ENCODE peak calls at places on chromosomes 6 and 20, in six cellular contexts. One of them, this sample, is unnamed.

GRCh38 chr6:96878101-96878500 is 19.6 kb downstream of the NDUFAF4 start:
- DNase-seq in endodermal cell: no peak
- DNase-seq in heart left ventricle: no peak
- DNase-seq in dorsolateral prefrontal cortex: no peak
- DNase-seq in astrocyte of the spinal cord: no peak
- DNase-seq in GM12865: no peak
- DNase-seq in this sample: no peak

GRCh38 chr20:43994486-43995100 is 79.9 kb downstream of the TOX2 start:
- DNase-seq in endodermal cell: no peak
- DNase-seq in heart left ventricle: no peak
- DNase-seq in dorsolateral prefrontal cortex: no peak
- DNase-seq in astrocyte of the spinal cord: peak
- DNase-seq in GM12865: no peak
- DNase-seq in this sample: no peak

GRCh38 chr6:41021832-41022231 is 17.2 kb downstream of the UNC5CL start:
- DNase-seq in endodermal cell: peak
- DNase-seq in heart left ventricle: no peak
- DNase-seq in dorsolateral prefrontal cortex: peak
- DNase-seq in astrocyte of the spinal cord: peak
- DNase-seq in GM12865: no peak
- DNase-seq in this sample: no peak

GRCh38 chr6:169664227-169664626 is 37.6 kb downstream of the WDR27 start:
- DNase-seq in endodermal cell: no peak
- DNase-seq in heart left ventricle: no peak
- DNase-seq in dorsolateral prefrontal cortex: no peak
- DNase-seq in astrocyte of the spinal cord: no peak
- DNase-seq in GM12865: no peak
- DNase-seq in this sample: no peak

GRCh38 chr20:6142348-6142993 is 19.6 kb upstream of the FERMT1 start:
- DNase-seq in endodermal cell: peak
- DNase-seq in heart left ventricle: no peak
- DNase-seq in dorsolateral prefrontal cortex: no peak
- DNase-seq in astrocyte of the spinal cord: peak
- DNase-seq in GM12865: peak
- DNase-seq in this sample: peak

GRCh38 chr6:152720964-152721363 is 23.3 kb downstream of the MYCT1 start:
- DNase-seq in endodermal cell: no peak
- DNase-seq in heart left ventricle: no peak
- DNase-seq in dorsolateral prefrontal cortex: no peak
- DNase-seq in astrocyte of the spinal cord: peak
- DNase-seq in GM12865: peak
- DNase-seq in this sample: no peak

GRCh38 chr6:163688971-163689370 is 274.5 kb downstream of the QKI start:
- DNase-seq in endodermal cell: no peak
- DNase-seq in heart left ventricle: no peak
- DNase-seq in dorsolateral prefrontal cortex: no peak
- DNase-seq in astrocyte of the spinal cord: peak
- DNase-seq in GM12865: no peak
- DNase-seq in this sample: no peak

GRCh38 chr20:14445310-14445709 is 107.9 kb upstream of the FLRT3 start:
- DNase-seq in endodermal cell: no peak
- DNase-seq in heart left ventricle: no peak
- DNase-seq in dorsolateral prefrontal cortex: no peak
- DNase-seq in astrocyte of the spinal cord: peak
- DNase-seq in GM12865: no peak
- DNase-seq in this sample: no peak

GRCh38 chr6:43728586-43728985 is 41.0 kb upstream of the MRPS18A start:
- DNase-seq in endodermal cell: peak
- DNase-seq in heart left ventricle: no peak
- DNase-seq in dorsolateral prefrontal cortex: no peak
- DNase-seq in astrocyte of the spinal cord: no peak
- DNase-seq in GM12865: no peak
- DNase-seq in this sample: no peak

GRCh38 chr20:23998392-23998791 is 9.8 kb upstream of the GGTLC1 start:
- DNase-seq in endodermal cell: no peak
- DNase-seq in heart left ventricle: no peak
- DNase-seq in dorsolateral prefrontal cortex: no peak
- DNase-seq in astrocyte of the spinal cord: no peak
- DNase-seq in GM12865: no peak
- DNase-seq in this sample: no peak

GRCh38 chr20:7500362-7500761 is 439.9 kb downstream of the HAO1 start:
- DNase-seq in endodermal cell: no peak
- DNase-seq in heart left ventricle: no peak
- DNase-seq in dorsolateral prefrontal cortex: no peak
- DNase-seq in astrocyte of the spinal cord: no peak
- DNase-seq in GM12865: no peak
- DNase-seq in this sample: no peak

GRCh38 chr6:118283759-118284158 is 264.3 kb upstream of the PLN start:
- DNase-seq in endodermal cell: peak
- DNase-seq in heart left ventricle: peak
- DNase-seq in dorsolateral prefrontal cortex: no peak
- DNase-seq in astrocyte of the spinal cord: peak
- DNase-seq in GM12865: peak
- DNase-seq in this sample: peak

GRCh38 chr20:2865630-2866029 is 7.7 kb upstream of the PTPRA start:
- DNase-seq in endodermal cell: peak
- DNase-seq in heart left ventricle: no peak
- DNase-seq in dorsolateral prefrontal cortex: no peak
- DNase-seq in astrocyte of the spinal cord: no peak
- DNase-seq in GM12865: no peak
- DNase-seq in this sample: no peak
- TF ChIP-seq CTCF in endodermal cell: peak
- TF ChIP-seq CTCF in heart left ventricle: no peak
- TF ChIP-seq CTCF in dorsolateral prefrontal cortex: no peak
- TF ChIP-seq CTCF in astrocyte of the spinal cord: peak
- TF ChIP-seq CTCF in GM12865: no peak
- TF ChIP-seq CTCF in this sample: no peak

GRCh38 chr6:142746524-142746923 is 198.5 kb downstream of the HIVEP2 start:
- DNase-seq in endodermal cell: peak
- DNase-seq in heart left ventricle: no peak
- DNase-seq in dorsolateral prefrontal cortex: no peak
- DNase-seq in astrocyte of the spinal cord: peak
- DNase-seq in GM12865: peak
- DNase-seq in this sample: peak
- TF ChIP-seq CTCF in endodermal cell: peak
- TF ChIP-seq CTCF in heart left ventricle: peak
- TF ChIP-seq CTCF in dorsolateral prefrontal cortex: peak
- TF ChIP-seq CTCF in astrocyte of the spinal cord: peak
- TF ChIP-seq CTCF in GM12865: peak
- TF ChIP-seq CTCF in this sample: peak

GRCh38 chr20:32510601-32511357 is 74.4 kb downstream of the NOL4L start:
- DNase-seq in endodermal cell: peak
- DNase-seq in heart left ventricle: no peak
- DNase-seq in dorsolateral prefrontal cortex: no peak
- DNase-seq in astrocyte of the spinal cord: no peak
- DNase-seq in GM12865: no peak
- DNase-seq in this sample: peak

GRCh38 chr20:32510120-32510600 is 75.0 kb downstream of the NOL4L start:
- DNase-seq in endodermal cell: peak
- DNase-seq in heart left ventricle: no peak
- DNase-seq in dorsolateral prefrontal cortex: no peak
- DNase-seq in astrocyte of the spinal cord: no peak
- DNase-seq in GM12865: no peak
- DNase-seq in this sample: peak

GRCh38 chr20:32508775-32509119 is 76.4 kb downstream of the NOL4L start:
- DNase-seq in endodermal cell: peak
- DNase-seq in heart left ventricle: no peak
- DNase-seq in dorsolateral prefrontal cortex: no peak
- DNase-seq in astrocyte of the spinal cord: no peak
- DNase-seq in GM12865: no peak
- DNase-seq in this sample: no peak

GRCh38 chr20:32507998-32508774 is 76.9 kb downstream of the NOL4L start:
- DNase-seq in endodermal cell: peak
- DNase-seq in heart left ventricle: no peak
- DNase-seq in dorsolateral prefrontal cortex: no peak
- DNase-seq in astrocyte of the spinal cord: no peak
- DNase-seq in GM12865: no peak
- DNase-seq in this sample: no peak

DNA sequence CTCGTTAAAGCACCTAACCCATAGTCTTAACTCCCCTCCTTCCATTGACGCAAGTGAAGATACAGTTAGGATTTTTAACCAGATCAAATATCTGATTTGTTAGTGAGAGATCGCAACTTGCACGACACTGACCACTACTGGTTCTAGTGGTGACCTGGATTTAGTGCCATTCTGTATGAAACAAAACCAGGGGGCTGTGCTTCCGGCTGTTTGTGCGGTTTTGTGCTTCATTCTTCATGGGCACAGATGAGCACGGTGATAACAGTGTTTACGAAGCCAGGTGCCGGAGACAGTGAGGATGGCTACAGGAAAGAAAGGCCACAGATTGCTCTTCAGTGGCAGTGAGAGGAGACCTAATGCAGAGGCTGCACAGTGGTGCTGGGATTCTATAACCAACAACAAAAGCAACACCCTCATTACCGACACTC is 75.5 kb downstream of the NOL4L start:
- DNase-seq in endodermal cell: peak
- DNase-seq in heart left ventricle: no peak
- DNase-seq in dorsolateral prefrontal cortex: no peak
- DNase-seq in astrocyte of the spinal cord: no peak
- DNase-seq in GM12865: no peak
- DNase-seq in this sample: no peak
- TF ChIP-seq CTCF in endodermal cell: peak
- TF ChIP-seq CTCF in heart left ventricle: no peak
- TF ChIP-seq CTCF in dorsolateral prefrontal cortex: no peak
- TF ChIP-seq CTCF in astrocyte of the spinal cord: peak
- TF ChIP-seq CTCF in GM12865: no peak
- TF ChIP-seq CTCF in this sample: peak

GRCh38 chr6:12890171-12890790 is 173.7 kb downstream of the PHACTR1 start:
- DNase-seq in endodermal cell: peak
- DNase-seq in heart left ventricle: no peak
- DNase-seq in dorsolateral prefrontal cortex: no peak
- DNase-seq in astrocyte of the spinal cord: no peak
- DNase-seq in GM12865: peak
- DNase-seq in this sample: no peak
- TF ChIP-seq CTCF in endodermal cell: peak
- TF ChIP-seq CTCF in heart left ventricle: peak
- TF ChIP-seq CTCF in dorsolateral prefrontal cortex: no peak
- TF ChIP-seq CTCF in astrocyte of the spinal cord: peak
- TF ChIP-seq CTCF in GM12865: peak
- TF ChIP-seq CTCF in this sample: peak

DNA sequence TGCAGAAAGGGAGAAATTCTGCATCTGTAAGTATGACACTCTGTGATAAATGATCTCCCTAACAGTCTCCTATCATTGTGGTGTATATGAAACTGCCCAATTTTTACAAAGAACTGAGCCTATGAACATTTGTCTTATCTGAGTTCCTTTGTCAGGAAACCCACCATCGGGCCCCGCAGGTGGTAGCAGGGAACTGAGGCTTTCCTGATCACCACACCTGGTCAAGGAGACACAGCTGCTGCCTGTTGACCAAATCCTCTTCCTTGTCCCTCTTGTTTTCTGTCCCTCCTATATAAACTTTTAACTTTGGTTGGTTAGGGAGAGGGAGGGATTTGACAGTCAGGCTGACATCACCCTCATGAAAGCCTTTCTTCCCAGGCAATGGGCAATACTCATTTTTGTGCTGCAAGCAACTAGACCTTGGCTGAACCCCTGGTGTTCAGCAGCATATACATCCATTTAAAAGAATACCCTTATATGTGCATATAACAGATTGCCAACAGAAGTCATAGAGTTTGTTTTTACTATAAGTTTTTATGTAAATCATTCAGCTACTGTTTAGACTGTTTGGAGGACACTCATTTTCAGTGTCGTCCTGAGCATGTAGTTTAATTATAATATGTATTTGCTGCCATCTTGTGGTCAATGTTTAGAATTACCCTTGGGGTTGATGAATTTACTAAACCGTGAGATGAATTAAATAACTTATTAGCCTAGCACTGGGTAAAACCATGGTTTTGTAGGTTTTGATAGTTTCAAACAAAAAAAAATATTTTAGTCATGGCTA is 17.0 kb downstream of the CRISP1 start:
- DNase-seq in endodermal cell: peak
- DNase-seq in heart left ventricle: no peak
- DNase-seq in dorsolateral prefrontal cortex: no peak
- DNase-seq in astrocyte of the spinal cord: peak
- DNase-seq in GM12865: peak
- DNase-seq in this sample: no peak
- TF ChIP-seq CTCF in endodermal cell: peak
- TF ChIP-seq CTCF in heart left ventricle: peak
- TF ChIP-seq CTCF in dorsolateral prefrontal cortex: peak
- TF ChIP-seq CTCF in astrocyte of the spinal cord: peak
- TF ChIP-seq CTCF in GM12865: peak
- TF ChIP-seq CTCF in this sample: peak

DNA sequence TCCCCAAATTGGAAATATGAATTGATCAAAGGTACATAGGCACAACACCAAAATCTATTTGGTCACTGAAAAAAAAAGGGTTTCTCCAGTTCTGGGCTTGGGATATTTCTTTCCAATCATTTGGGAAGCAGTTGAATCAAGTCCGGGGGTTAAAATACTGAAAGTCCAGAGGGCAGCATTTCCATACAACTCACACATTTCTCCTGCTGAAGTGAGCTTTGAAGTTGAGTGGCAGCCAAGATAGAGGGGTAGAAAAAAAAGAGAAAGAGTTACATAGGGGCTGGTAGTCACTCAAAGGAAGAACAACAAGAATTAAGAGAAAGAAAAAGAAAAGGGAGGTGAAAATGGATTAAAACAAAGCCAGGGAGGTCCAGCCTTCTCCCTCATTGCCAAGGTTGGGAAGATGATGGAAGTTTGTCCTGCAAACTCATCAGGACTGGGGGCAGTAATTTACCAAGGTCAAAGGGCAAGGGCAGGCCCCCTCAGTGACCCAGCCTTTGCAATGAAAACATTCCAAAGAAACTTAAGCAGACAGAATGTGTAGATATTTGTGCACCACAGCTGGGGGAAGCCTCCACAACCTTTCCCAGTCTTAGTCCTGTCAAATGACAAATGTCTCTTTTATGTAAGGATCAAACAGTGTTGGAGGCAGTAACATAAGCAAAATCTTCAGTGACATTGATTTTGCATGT is 525.3 kb upstream of the JARID2 start:
- DNase-seq in endodermal cell: no peak
- DNase-seq in heart left ventricle: no peak
- DNase-seq in dorsolateral prefrontal cortex: no peak
- DNase-seq in astrocyte of the spinal cord: no peak
- DNase-seq in GM12865: no peak
- DNase-seq in this sample: no peak
- TF ChIP-seq CTCF in endodermal cell: no peak
- TF ChIP-seq CTCF in heart left ventricle: no peak
- TF ChIP-seq CTCF in dorsolateral prefrontal cortex: no peak
- TF ChIP-seq CTCF in astrocyte of the spinal cord: no peak
- TF ChIP-seq CTCF in GM12865: no peak
- TF ChIP-seq CTCF in this sample: no peak